ENCODE peak calls at places on chromosomes 16 and 17, in five cellular contexts. One of them, this sample, is unnamed.

GRCh38 chr17:29624586-29624985 is 1.9 kb upstream of the CORO6 start:
- DNase-seq in NCI-H1092 treated with DMSO at 0.1 percent for 48 hours: no peak
- DNase-seq in transverse colon: no peak
- DNase-seq in stimulated activated CD8-positive, alpha-beta memory T cell treated with anti-CD3 and anti-CD28 coated beads, Interleukin-12 subunit alpha, Interleukin-12 subunit beta, amount 100 ng/mL, for 1 hour: no peak
- DNase-seq in iPS-NIHi11: no peak
- DNase-seq in this sample: no peak

GRCh38 chr16:89426736-89427525 is 63.4 kb downstream of the ANKRD11 start:
- DNase-seq in iPS-NIHi11: no peak
- DNase-seq in stimulated activated CD8-positive, alpha-beta memory T cell treated with anti-CD3 and anti-CD28 coated beads, Interleukin-12 subunit alpha, Interleukin-12 subunit beta, amount 100 ng/mL, for 1 hour: no peak
- DNase-seq in transverse colon: no peak
- DNase-seq in NCI-H1092 treated with DMSO at 0.1 percent for 48 hours: no peak
- DNase-seq in this sample: no peak

GRCh38 chr17:44933824-44934744 is 13.5 kb downstream of the KIF18B start:
- DNase-seq in iPS-NIHi11: no peak
- DNase-seq in transverse colon: no peak
- DNase-seq in NCI-H1092 treated with DMSO at 0.1 percent for 48 hours: no peak
- DNase-seq in stimulated activated CD8-positive, alpha-beta memory T cell treated with anti-CD3 and anti-CD28 coated beads, Interleukin-12 subunit alpha, Interleukin-12 subunit beta, amount 100 ng/mL, for 1 hour: no peak
- DNase-seq in this sample: no peak

GRCh38 chr17:76909971-76910760 is 42.0 kb downstream of the MGAT5B start:
- DNase-seq in stimulated activated CD8-positive, alpha-beta memory T cell treated with anti-CD3 and anti-CD28 coated beads, Interleukin-12 subunit alpha, Interleukin-12 subunit beta, amount 100 ng/mL, for 1 hour: no peak
- DNase-seq in iPS-NIHi11: peak; percentile 97
- DNase-seq in transverse colon: peak; percentile 17
- DNase-seq in NCI-H1092 treated with DMSO at 0.1 percent for 48 hours: no peak
- DNase-seq in this sample: peak; percentile 50

GRCh38 chr17:3755335-3756030 is 31.8 kb downstream of the HASPIN start:
- DNase-seq in NCI-H1092 treated with DMSO at 0.1 percent for 48 hours: no peak
- DNase-seq in iPS-NIHi11: no peak
- DNase-seq in stimulated activated CD8-positive, alpha-beta memory T cell treated with anti-CD3 and anti-CD28 coated beads, Interleukin-12 subunit alpha, Interleukin-12 subunit beta, amount 100 ng/mL, for 1 hour: no peak
- DNase-seq in transverse colon: no peak
- DNase-seq in this sample: no peak

GRCh38 chr16:50745940-50746339 is 4.1 kb downstream of the CYLD start:
- DNase-seq in iPS-NIHi11: no peak
- DNase-seq in NCI-H1092 treated with DMSO at 0.1 percent for 48 hours: no peak
- DNase-seq in stimulated activated CD8-positive, alpha-beta memory T cell treated with anti-CD3 and anti-CD28 coated beads, Interleukin-12 subunit alpha, Interleukin-12 subunit beta, amount 100 ng/mL, for 1 hour: no peak
- DNase-seq in transverse colon: no peak
- DNase-seq in this sample: no peak

GRCh38 chr16:50268352-50268751 is 2.0 kb downstream of the ADCY7 start:
- DNase-seq in iPS-NIHi11: no peak
- DNase-seq in stimulated activated CD8-positive, alpha-beta memory T cell treated with anti-CD3 and anti-CD28 coated beads, Interleukin-12 subunit alpha, Interleukin-12 subunit beta, amount 100 ng/mL, for 1 hour: no peak
- DNase-seq in NCI-H1092 treated with DMSO at 0.1 percent for 48 hours: no peak
- DNase-seq in transverse colon: no peak
- DNase-seq in this sample: no peak

GRCh38 chr16:26959416-26960009 is 107.2 kb upstream of the C16orf82 start:
- DNase-seq in stimulated activated CD8-positive, alpha-beta memory T cell treated with anti-CD3 and anti-CD28 coated beads, Interleukin-12 subunit alpha, Interleukin-12 subunit beta, amount 100 ng/mL, for 1 hour: no peak
- DNase-seq in NCI-H1092 treated with DMSO at 0.1 percent for 48 hours: no peak
- DNase-seq in transverse colon: no peak
- DNase-seq in iPS-NIHi11: no peak
- DNase-seq in this sample: no peak

GRCh38 chr16:9976641-9977040 is 205.6 kb downstream of the GRIN2A start:
- DNase-seq in transverse colon: no peak
- DNase-seq in NCI-H1092 treated with DMSO at 0.1 percent for 48 hours: no peak
- DNase-seq in iPS-NIHi11: no peak
- DNase-seq in stimulated activated CD8-positive, alpha-beta memory T cell treated with anti-CD3 and anti-CD28 coated beads, Interleukin-12 subunit alpha, Interleukin-12 subunit beta, amount 100 ng/mL, for 1 hour: no peak
- DNase-seq in this sample: no peak

GRCh38 chr17:7889166-7889584 is 586 bp downstream of the CHD3 start:
- DNase-seq in iPS-NIHi11: peak; percentile 76
- DNase-seq in stimulated activated CD8-positive, alpha-beta memory T cell treated with anti-CD3 and anti-CD28 coated beads, Interleukin-12 subunit alpha, Interleukin-12 subunit beta, amount 100 ng/mL, for 1 hour: no peak
- DNase-seq in NCI-H1092 treated with DMSO at 0.1 percent for 48 hours: peak; percentile 96
- DNase-seq in transverse colon: peak; percentile 96
- DNase-seq in this sample: peak; percentile 99

GRCh38 chr16:27766166-27766925 is 216.4 kb downstream of the KATNIP start:
- DNase-seq in stimulated activated CD8-positive, alpha-beta memory T cell treated with anti-CD3 and anti-CD28 coated beads, Interleukin-12 subunit alpha, Interleukin-12 subunit beta, amount 100 ng/mL, for 1 hour: no peak
- DNase-seq in NCI-H1092 treated with DMSO at 0.1 percent for 48 hours: no peak
- DNase-seq in iPS-NIHi11: no peak
- DNase-seq in transverse colon: no peak
- DNase-seq in this sample: no peak

GRCh38 chr16:51621610-51622009 is 470.5 kb upstream of the SALL1 start:
- DNase-seq in transverse colon: no peak
- DNase-seq in stimulated activated CD8-positive, alpha-beta memory T cell treated with anti-CD3 and anti-CD28 coated beads, Interleukin-12 subunit alpha, Interleukin-12 subunit beta, amount 100 ng/mL, for 1 hour: no peak
- DNase-seq in iPS-NIHi11: no peak
- DNase-seq in NCI-H1092 treated with DMSO at 0.1 percent for 48 hours: no peak
- DNase-seq in this sample: no peak

GRCh38 chr16:3819741-3820724 is 60.5 kb downstream of the CREBBP start:
- DNase-seq in iPS-NIHi11: no peak
- DNase-seq in NCI-H1092 treated with DMSO at 0.1 percent for 48 hours: peak; percentile 96
- DNase-seq in transverse colon: peak; percentile 19
- DNase-seq in stimulated activated CD8-positive, alpha-beta memory T cell treated with anti-CD3 and anti-CD28 coated beads, Interleukin-12 subunit alpha, Interleukin-12 subunit beta, amount 100 ng/mL, for 1 hour: no peak
- DNase-seq in this sample: peak; percentile 38

GRCh38 chr16:77991701-77992100 is 30.6 kb upstream of the CLEC3A start:
- DNase-seq in iPS-NIHi11: no peak
- DNase-seq in stimulated activated CD8-positive, alpha-beta memory T cell treated with anti-CD3 and anti-CD28 coated beads, Interleukin-12 subunit alpha, Interleukin-12 subunit beta, amount 100 ng/mL, for 1 hour: no peak
- DNase-seq in transverse colon: no peak
- DNase-seq in NCI-H1092 treated with DMSO at 0.1 percent for 48 hours: no peak
- DNase-seq in this sample: no peak

GRCh38 chr17:19709841-19710240 is 6.5 kb downstream of the SLC47A2 start:
- DNase-seq in transverse colon: no peak
- DNase-seq in NCI-H1092 treated with DMSO at 0.1 percent for 48 hours: no peak
- DNase-seq in iPS-NIHi11: no peak
- DNase-seq in stimulated activated CD8-positive, alpha-beta memory T cell treated with anti-CD3 and anti-CD28 coated beads, Interleukin-12 subunit alpha, Interleukin-12 subunit beta, amount 100 ng/mL, for 1 hour: no peak
- DNase-seq in this sample: no peak

GRCh38 chr16:88102597-88102996 is 151.4 kb downstream of the BANP start:
- DNase-seq in iPS-NIHi11: no peak
- DNase-seq in stimulated activated CD8-positive, alpha-beta memory T cell treated with anti-CD3 and anti-CD28 coated beads, Interleukin-12 subunit alpha, Interleukin-12 subunit beta, amount 100 ng/mL, for 1 hour: no peak
- DNase-seq in NCI-H1092 treated with DMSO at 0.1 percent for 48 hours: no peak
- DNase-seq in transverse colon: no peak
- DNase-seq in this sample: no peak

GRCh38 chr16:80806957-80807356 is 2.6 kb upstream of the CDYL2 start:
- DNase-seq in transverse colon: no peak
- DNase-seq in NCI-H1092 treated with DMSO at 0.1 percent for 48 hours: no peak
- DNase-seq in iPS-NIHi11: no peak
- DNase-seq in stimulated activated CD8-positive, alpha-beta memory T cell treated with anti-CD3 and anti-CD28 coated beads, Interleukin-12 subunit alpha, Interleukin-12 subunit beta, amount 100 ng/mL, for 1 hour: no peak
- DNase-seq in this sample: no peak

GRCh38 chr17:62562656-62563055 is 64.8 kb upstream of the MRC2 start:
- DNase-seq in stimulated activated CD8-positive, alpha-beta memory T cell treated with anti-CD3 and anti-CD28 coated beads, Interleukin-12 subunit alpha, Interleukin-12 subunit beta, amount 100 ng/mL, for 1 hour: no peak
- DNase-seq in NCI-H1092 treated with DMSO at 0.1 percent for 48 hours: no peak
- DNase-seq in iPS-NIHi11: no peak
- DNase-seq in transverse colon: peak; percentile 13
- DNase-seq in this sample: no peak

GRCh38 chr17:6548578-6549330 is 7.6 kb downstream of the PITPNM3 start:
- DNase-seq in NCI-H1092 treated with DMSO at 0.1 percent for 48 hours: no peak
- DNase-seq in transverse colon: peak; percentile 23
- DNase-seq in iPS-NIHi11: no peak
- DNase-seq in stimulated activated CD8-positive, alpha-beta memory T cell treated with anti-CD3 and anti-CD28 coated beads, Interleukin-12 subunit alpha, Interleukin-12 subunit beta, amount 100 ng/mL, for 1 hour: no peak
- DNase-seq in this sample: peak; percentile 29

GRCh38 chr17:27381007-27381501 is 75.2 kb upstream of the KSR1 start:
- DNase-seq in stimulated activated CD8-positive, alpha-beta memory T cell treated with anti-CD3 and anti-CD28 coated beads, Interleukin-12 subunit alpha, Interleukin-12 subunit beta, amount 100 ng/mL, for 1 hour: peak; percentile 54
- DNase-seq in NCI-H1092 treated with DMSO at 0.1 percent for 48 hours: peak; percentile 22
- DNase-seq in transverse colon: peak; percentile 72
- DNase-seq in iPS-NIHi11: peak; percentile 94
- DNase-seq in this sample: peak; percentile 63

GRCh38 chr17:6494239-6494941 is 50.1 kb downstream of the PIMREG start:
- DNase-seq in transverse colon: peak; percentile 48
- DNase-seq in iPS-NIHi11: no peak
- DNase-seq in NCI-H1092 treated with DMSO at 0.1 percent for 48 hours: no peak
- DNase-seq in stimulated activated CD8-positive, alpha-beta memory T cell treated with anti-CD3 and anti-CD28 coated beads, Interleukin-12 subunit alpha, Interleukin-12 subunit beta, amount 100 ng/mL, for 1 hour: no peak
- DNase-seq in this sample: no peak

GRCh38 chr16:51565149-51565548 is 414.1 kb upstream of the SALL1 start:
- DNase-seq in iPS-NIHi11: no peak
- DNase-seq in stimulated activated CD8-positive, alpha-beta memory T cell treated with anti-CD3 and anti-CD28 coated beads, Interleukin-12 subunit alpha, Interleukin-12 subunit beta, amount 100 ng/mL, for 1 hour: no peak
- DNase-seq in transverse colon: no peak
- DNase-seq in NCI-H1092 treated with DMSO at 0.1 percent for 48 hours: no peak
- DNase-seq in this sample: no peak

GRCh38 chr17:42358434-42358833 is 29.8 kb downstream of the STAT3 start:
- DNase-seq in stimulated activated CD8-positive, alpha-beta memory T cell treated with anti-CD3 and anti-CD28 coated beads, Interleukin-12 subunit alpha, Interleukin-12 subunit beta, amount 100 ng/mL, for 1 hour: no peak
- DNase-seq in NCI-H1092 treated with DMSO at 0.1 percent for 48 hours: no peak
- DNase-seq in iPS-NIHi11: no peak
- DNase-seq in transverse colon: no peak
- DNase-seq in this sample: no peak

GRCh38 chr17:4073983-4074830 is 68.6 kb downstream of the ZZEF1 start:
- DNase-seq in stimulated activated CD8-positive, alpha-beta memory T cell treated with anti-CD3 and anti-CD28 coated beads, Interleukin-12 subunit alpha, Interleukin-12 subunit beta, amount 100 ng/mL, for 1 hour: no peak
- DNase-seq in iPS-NIHi11: no peak
- DNase-seq in transverse colon: peak; percentile 55
- DNase-seq in NCI-H1092 treated with DMSO at 0.1 percent for 48 hours: no peak
- DNase-seq in this sample: peak; percentile 28

GRCh38 chr17:12627776-12628491 is 37.8 kb upstream of the MYOCD start:
- DNase-seq in NCI-H1092 treated with DMSO at 0.1 percent for 48 hours: no peak
- DNase-seq in stimulated activated CD8-positive, alpha-beta memory T cell treated with anti-CD3 and anti-CD28 coated beads, Interleukin-12 subunit alpha, Interleukin-12 subunit beta, amount 100 ng/mL, for 1 hour: no peak
- DNase-seq in transverse colon: no peak
- DNase-seq in iPS-NIHi11: no peak
- DNase-seq in this sample: no peak

GRCh38 chr17:81342700-81343070 is 47.6 kb upstream of the SLC38A10 start:
- DNase-seq in transverse colon: no peak
- DNase-seq in iPS-NIHi11: no peak
- DNase-seq in NCI-H1092 treated with DMSO at 0.1 percent for 48 hours: no peak
- DNase-seq in stimulated activated CD8-positive, alpha-beta memory T cell treated with anti-CD3 and anti-CD28 coated beads, Interleukin-12 subunit alpha, Interleukin-12 subunit beta, amount 100 ng/mL, for 1 hour: no peak
- DNase-seq in this sample: no peak

GRCh38 chr17:3575506-3575905 is 17.9 kb upstream of the TRPV3 start:
- DNase-seq in stimulated activated CD8-positive, alpha-beta memory T cell treated with anti-CD3 and anti-CD28 coated beads, Interleukin-12 subunit alpha, Interleukin-12 subunit beta, amount 100 ng/mL, for 1 hour: no peak
- DNase-seq in iPS-NIHi11: no peak
- DNase-seq in NCI-H1092 treated with DMSO at 0.1 percent for 48 hours: no peak
- DNase-seq in transverse colon: no peak
- DNase-seq in this sample: no peak

GRCh38 chr16:28212532-28212873 is 738 bp upstream of the XPO6 start:
- DNase-seq in transverse colon: no peak
- DNase-seq in iPS-NIHi11: no peak
- DNase-seq in stimulated activated CD8-positive, alpha-beta memory T cell treated with anti-CD3 and anti-CD28 coated beads, Interleukin-12 subunit alpha, Interleukin-12 subunit beta, amount 100 ng/mL, for 1 hour: no peak
- DNase-seq in NCI-H1092 treated with DMSO at 0.1 percent for 48 hours: no peak
- DNase-seq in this sample: no peak

GRCh38 chr17:30095507-30096244 is 20.9 kb upstream of the NSRP1 start:
- DNase-seq in iPS-NIHi11: peak; percentile 52
- DNase-seq in transverse colon: no peak
- DNase-seq in NCI-H1092 treated with DMSO at 0.1 percent for 48 hours: peak; percentile 3
- DNase-seq in stimulated activated CD8-positive, alpha-beta memory T cell treated with anti-CD3 and anti-CD28 coated beads, Interleukin-12 subunit alpha, Interleukin-12 subunit beta, amount 100 ng/mL, for 1 hour: no peak
- DNase-seq in this sample: no peak

GRCh38 chr16:58464047-58464915 is 35.7 kb upstream of the NDRG4 start:
- DNase-seq in stimulated activated CD8-positive, alpha-beta memory T cell treated with anti-CD3 and anti-CD28 coated beads, Interleukin-12 subunit alpha, Interleukin-12 subunit beta, amount 100 ng/mL, for 1 hour: no peak
- DNase-seq in NCI-H1092 treated with DMSO at 0.1 percent for 48 hours: no peak
- DNase-seq in transverse colon: no peak
- DNase-seq in iPS-NIHi11: peak; percentile 74
- DNase-seq in this sample: peak; percentile 29

GRCh38 chr16:82657239-82657638 is 30.5 kb downstream of the CDH13 start:
- DNase-seq in stimulated activated CD8-positive, alpha-beta memory T cell treated with anti-CD3 and anti-CD28 coated beads, Interleukin-12 subunit alpha, Interleukin-12 subunit beta, amount 100 ng/mL, for 1 hour: no peak
- DNase-seq in transverse colon: no peak
- DNase-seq in NCI-H1092 treated with DMSO at 0.1 percent for 48 hours: no peak
- DNase-seq in iPS-NIHi11: no peak
- DNase-seq in this sample: no peak

GRCh38 chr16:14501331-14502255 is 128.5 kb downstream of the PARN start:
- DNase-seq in iPS-NIHi11: peak; percentile 79
- DNase-seq in NCI-H1092 treated with DMSO at 0.1 percent for 48 hours: peak; percentile 88
- DNase-seq in transverse colon: peak; percentile 79
- DNase-seq in stimulated activated CD8-positive, alpha-beta memory T cell treated with anti-CD3 and anti-CD28 coated beads, Interleukin-12 subunit alpha, Interleukin-12 subunit beta, amount 100 ng/mL, for 1 hour: no peak
- DNase-seq in this sample: peak; percentile 89

GRCh38 chr17:882827-883585 is 96.6 kb downstream of the NXN start:
- DNase-seq in iPS-NIHi11: peak; percentile 68
- DNase-seq in stimulated activated CD8-positive, alpha-beta memory T cell treated with anti-CD3 and anti-CD28 coated beads, Interleukin-12 subunit alpha, Interleukin-12 subunit beta, amount 100 ng/mL, for 1 hour: no peak
- DNase-seq in transverse colon: peak; percentile 34
- DNase-seq in NCI-H1092 treated with DMSO at 0.1 percent for 48 hours: no peak
- DNase-seq in this sample: peak; percentile 78

GRCh38 chr16:24984903-24985675 is 30.1 kb downstream of the ARHGAP17 start:
- DNase-seq in NCI-H1092 treated with DMSO at 0.1 percent for 48 hours: no peak
- DNase-seq in stimulated activated CD8-positive, alpha-beta memory T cell treated with anti-CD3 and anti-CD28 coated beads, Interleukin-12 subunit alpha, Interleukin-12 subunit beta, amount 100 ng/mL, for 1 hour: no peak
- DNase-seq in transverse colon: no peak
- DNase-seq in iPS-NIHi11: no peak
- DNase-seq in this sample: no peak

GRCh38 chr16:69863882-69864281 is 87.3 kb upstream of the CLEC18A start:
- DNase-seq in stimulated activated CD8-positive, alpha-beta memory T cell treated with anti-CD3 and anti-CD28 coated beads, Interleukin-12 subunit alpha, Interleukin-12 subunit beta, amount 100 ng/mL, for 1 hour: no peak
- DNase-seq in transverse colon: no peak
- DNase-seq in NCI-H1092 treated with DMSO at 0.1 percent for 48 hours: no peak
- DNase-seq in iPS-NIHi11: no peak
- DNase-seq in this sample: no peak

GRCh38 chr16:48720266-48720665 is 110.3 kb upstream of the N4BP1 start:
- DNase-seq in stimulated activated CD8-positive, alpha-beta memory T cell treated with anti-CD3 and anti-CD28 coated beads, Interleukin-12 subunit alpha, Interleukin-12 subunit beta, amount 100 ng/mL, for 1 hour: no peak
- DNase-seq in NCI-H1092 treated with DMSO at 0.1 percent for 48 hours: no peak
- DNase-seq in iPS-NIHi11: peak; percentile 72
- DNase-seq in transverse colon: no peak
- DNase-seq in this sample: no peak

GRCh38 chr17:76997981-76998531 is 129.9 kb downstream of the MGAT5B start:
- DNase-seq in transverse colon: peak; percentile 11
- DNase-seq in stimulated activated CD8-positive, alpha-beta memory T cell treated with anti-CD3 and anti-CD28 coated beads, Interleukin-12 subunit alpha, Interleukin-12 subunit beta, amount 100 ng/mL, for 1 hour: peak; percentile 19
- DNase-seq in NCI-H1092 treated with DMSO at 0.1 percent for 48 hours: no peak
- DNase-seq in iPS-NIHi11: no peak
- DNase-seq in this sample: no peak

GRCh38 chr17:74276561-74277009 is 2.6 kb downstream of the DNAI2 start:
- DNase-seq in transverse colon: no peak
- DNase-seq in iPS-NIHi11: peak; percentile 5
- DNase-seq in stimulated activated CD8-positive, alpha-beta memory T cell treated with anti-CD3 and anti-CD28 coated beads, Interleukin-12 subunit alpha, Interleukin-12 subunit beta, amount 100 ng/mL, for 1 hour: no peak
- DNase-seq in NCI-H1092 treated with DMSO at 0.1 percent for 48 hours: no peak
- DNase-seq in this sample: no peak

GRCh38 chr17:42784811-42785592 is 4.6 kb downstream of the WNK4 start:
- DNase-seq in NCI-H1092 treated with DMSO at 0.1 percent for 48 hours: no peak
- DNase-seq in transverse colon: no peak
- DNase-seq in stimulated activated CD8-positive, alpha-beta memory T cell treated with anti-CD3 and anti-CD28 coated beads, Interleukin-12 subunit alpha, Interleukin-12 subunit beta, amount 100 ng/mL, for 1 hour: no peak
- DNase-seq in iPS-NIHi11: no peak
- DNase-seq in this sample: no peak